ENCODE peak calls at places on chromosomes 11 and 22, in four cellular contexts. Z is Daoy, D is M059J, P is SK-MEL-5. W is an unnamed sample.

GRCh38 chr11:2554338-2555240 is 109.8 kb downstream of the KCNQ1 start:
- DNase-seq in P (no peak), D (no peak), Z (no peak), W (no peak)

GRCh38 chr22:44086759-44087158 is 62.7 kb downstream of the PARVB start:
- DNase-seq in P (no peak), Z (no peak), D (no peak), W (no peak)

GRCh38 chr11:118918128-118918685 is 7.5 kb downstream of the BCL9L start:
- DNase-seq in D (peak; percentile 97), Z (peak; percentile 88), P (peak; percentile 38), W (peak; percentile 49)

GRCh38 chr11:8090756-8091155 is 9.7 kb downstream of the TUB start:
- DNase-seq in P (peak; percentile 60), Z (peak; percentile 24), D (no peak), W (no peak)

GRCh38 chr11:39741066-39741465 is 1718.4 kb downstream of the LRRC4C start:
- DNase-seq in D (peak; percentile 68), Z (no peak), P (no peak), W (no peak)

GRCh38 chr11:69352715-69353325 is 58.9 kb downstream of the MYEOV start:
- DNase-seq in D (peak; percentile 87), Z (peak; percentile 92), P (peak; percentile 79), W (no peak)

GRCh38 chr11:111733009-111733408 is 33.2 kb downstream of the PPP2R1B start:
- DNase-seq in Z (peak; percentile 83), P (no peak), D (peak; percentile 78), W (no peak)

GRCh38 chr11:70050243-70050642 is 27.9 kb upstream of the ANO1 start:
- DNase-seq in P (no peak), D (no peak), Z (no peak), W (no peak)

GRCh38 chr22:25666308-25666707 is 75.7 kb upstream of the MYO18B start:
- DNase-seq in Z (no peak), D (no peak), P (no peak), W (no peak)